ENCODE peak calls at places on chromosome 6, in four cellular contexts. One of them, this sample, is unnamed.

GRCh38 chr6:31888281-31889258 is 8.9 kb downstream of the EHMT2 start:
- DNase-seq in WTC11: peak
- DNase-seq in HepG2: no peak
- DNase-seq in H1: peak
- DNase-seq in this sample: peak

GRCh38 chr6:43785220-43785752 is 15.3 kb downstream of the VEGFA start:
- DNase-seq in WTC11: no peak
- DNase-seq in HepG2: no peak
- DNase-seq in H1: no peak
- DNase-seq in this sample: no peak

GRCh38 chr6:131937703-131938631 is 13.2 kb downstream of the CCN2 start:
- DNase-seq in WTC11: no peak
- DNase-seq in HepG2: peak
- DNase-seq in H1: no peak
- DNase-seq in this sample: no peak

GRCh38 chr6:169944415-169944814 is 193.0 kb downstream of the ERMARD start:
- DNase-seq in WTC11: no peak
- DNase-seq in HepG2: no peak
- DNase-seq in H1: no peak
- DNase-seq in this sample: no peak

GRCh38 chr6:143581835-143582480 is 70.4 kb upstream of the FUCA2 start:
- DNase-seq in WTC11: no peak
- DNase-seq in HepG2: peak
- DNase-seq in H1: no peak
- DNase-seq in this sample: no peak

GRCh38 chr6:89611666-89612065 is 26.9 kb downstream of the LYRM2 start:
- DNase-seq in WTC11: no peak
- DNase-seq in HepG2: no peak
- DNase-seq in H1: no peak
- DNase-seq in this sample: no peak

GRCh38 chr6:42368156-42368555 is 83.6 kb downstream of the TRERF1 start:
- DNase-seq in WTC11: no peak
- DNase-seq in HepG2: no peak
- DNase-seq in H1: no peak
- DNase-seq in this sample: no peak

GRCh38 chr6:29967379-29968010 is 25.2 kb downstream of the HLA-A start:
- DNase-seq in WTC11: no peak
- DNase-seq in HepG2: peak
- DNase-seq in H1: no peak
- DNase-seq in this sample: peak

GRCh38 chr6:76435174-76435573 is 362.7 kb upstream of the IMPG1 start:
- DNase-seq in WTC11: no peak
- DNase-seq in HepG2: no peak
- DNase-seq in H1: no peak
- DNase-seq in this sample: no peak

GRCh38 chr6:88349511-88349910 is 183.4 kb upstream of the CNR1 start:
- DNase-seq in WTC11: no peak
- DNase-seq in HepG2: no peak
- DNase-seq in H1: no peak
- DNase-seq in this sample: no peak

GRCh38 chr6:98054453-98054852 is 771.4 kb upstream of the MMS22L start:
- DNase-seq in WTC11: no peak
- DNase-seq in HepG2: no peak
- DNase-seq in H1: no peak
- DNase-seq in this sample: no peak

GRCh38 chr6:137530404-137530803 is 36.2 kb upstream of the OLIG3 start:
- DNase-seq in WTC11: no peak
- DNase-seq in HepG2: no peak
- DNase-seq in H1: no peak
- DNase-seq in this sample: no peak

GRCh38 chr6:45003400-45003799 is 324.7 kb upstream of the RUNX2 start:
- DNase-seq in WTC11: no peak
- DNase-seq in HepG2: peak
- DNase-seq in H1: no peak
- DNase-seq in this sample: no peak

GRCh38 chr6:45003961-45004360 is 324.2 kb upstream of the RUNX2 start:
- DNase-seq in WTC11: no peak
- DNase-seq in HepG2: no peak
- DNase-seq in H1: no peak
- DNase-seq in this sample: no peak

GRCh38 chr6:45000833-45001232 is 327.3 kb upstream of the RUNX2 start:
- DNase-seq in WTC11: no peak
- DNase-seq in HepG2: no peak
- DNase-seq in H1: no peak
- DNase-seq in this sample: no peak

GRCh38 chr6:45002390-45002789 is 325.7 kb upstream of the RUNX2 start:
- DNase-seq in WTC11: no peak
- DNase-seq in HepG2: no peak
- DNase-seq in H1: no peak
- DNase-seq in this sample: no peak

GRCh38 chr6:45001663-45002062 is 326.5 kb upstream of the RUNX2 start:
- DNase-seq in WTC11: no peak
- DNase-seq in HepG2: no peak
- DNase-seq in H1: no peak
- DNase-seq in this sample: no peak
- TF ChIP-seq ATF2 in WTC11: no peak
- TF ChIP-seq ATF2 in HepG2: no peak
- TF ChIP-seq ATF2 in H1: no peak
- TF ChIP-seq ATF2 in this sample: no peak

GRCh38 chr6:152380351-152380767 is 256.8 kb downstream of the SYNE1 start:
- DNase-seq in WTC11: no peak
- DNase-seq in HepG2: peak
- DNase-seq in H1: no peak
- DNase-seq in this sample: no peak

GRCh38 chr6:152387091-152387490 is 250.1 kb downstream of the SYNE1 start:
- DNase-seq in WTC11: no peak
- DNase-seq in HepG2: no peak
- DNase-seq in H1: no peak
- DNase-seq in this sample: no peak

GRCh38 chr6:152378154-152378553 is 259.0 kb downstream of the SYNE1 start:
- DNase-seq in WTC11: no peak
- DNase-seq in HepG2: peak
- DNase-seq in H1: no peak
- DNase-seq in this sample: no peak

GRCh38 chr6:152386131-152386530 is 251.0 kb downstream of the SYNE1 start:
- DNase-seq in WTC11: no peak
- DNase-seq in HepG2: no peak
- DNase-seq in H1: no peak
- DNase-seq in this sample: no peak

GRCh38 chr6:152380993-152381898 is 255.9 kb downstream of the SYNE1 start:
- DNase-seq in WTC11: no peak
- DNase-seq in HepG2: peak
- DNase-seq in H1: no peak
- DNase-seq in this sample: no peak
- TF ChIP-seq ATF2 in WTC11: no peak
- TF ChIP-seq ATF2 in HepG2: no peak
- TF ChIP-seq ATF2 in H1: no peak
- TF ChIP-seq ATF2 in this sample: no peak

GRCh38 chr6:3518356-3518841 is 61.5 kb upstream of the SLC22A23 start:
- DNase-seq in WTC11: no peak
- DNase-seq in HepG2: peak
- DNase-seq in H1: no peak
- DNase-seq in this sample: no peak
- TF ChIP-seq ATF2 in WTC11: no peak
- TF ChIP-seq ATF2 in HepG2: no peak
- TF ChIP-seq ATF2 in H1: no peak
- TF ChIP-seq ATF2 in this sample: no peak

GRCh38 chr6:70394518-70395300 is 18.6 kb upstream of the FAM135A start:
- DNase-seq in WTC11: no peak
- DNase-seq in HepG2: no peak
- DNase-seq in H1: no peak
- DNase-seq in this sample: peak

GRCh38 chr6:70395301-70395672 is 18.0 kb upstream of the FAM135A start:
- DNase-seq in WTC11: no peak
- DNase-seq in HepG2: no peak
- DNase-seq in H1: no peak
- DNase-seq in this sample: no peak

GRCh38 chr6:70396163-70396562 is 17.1 kb upstream of the FAM135A start:
- DNase-seq in WTC11: no peak
- DNase-seq in HepG2: no peak
- DNase-seq in H1: no peak
- DNase-seq in this sample: peak

GRCh38 chr6:70396796-70397729 is 16.2 kb upstream of the FAM135A start:
- DNase-seq in WTC11: no peak
- DNase-seq in HepG2: no peak
- DNase-seq in H1: no peak
- DNase-seq in this sample: no peak

DNA sequence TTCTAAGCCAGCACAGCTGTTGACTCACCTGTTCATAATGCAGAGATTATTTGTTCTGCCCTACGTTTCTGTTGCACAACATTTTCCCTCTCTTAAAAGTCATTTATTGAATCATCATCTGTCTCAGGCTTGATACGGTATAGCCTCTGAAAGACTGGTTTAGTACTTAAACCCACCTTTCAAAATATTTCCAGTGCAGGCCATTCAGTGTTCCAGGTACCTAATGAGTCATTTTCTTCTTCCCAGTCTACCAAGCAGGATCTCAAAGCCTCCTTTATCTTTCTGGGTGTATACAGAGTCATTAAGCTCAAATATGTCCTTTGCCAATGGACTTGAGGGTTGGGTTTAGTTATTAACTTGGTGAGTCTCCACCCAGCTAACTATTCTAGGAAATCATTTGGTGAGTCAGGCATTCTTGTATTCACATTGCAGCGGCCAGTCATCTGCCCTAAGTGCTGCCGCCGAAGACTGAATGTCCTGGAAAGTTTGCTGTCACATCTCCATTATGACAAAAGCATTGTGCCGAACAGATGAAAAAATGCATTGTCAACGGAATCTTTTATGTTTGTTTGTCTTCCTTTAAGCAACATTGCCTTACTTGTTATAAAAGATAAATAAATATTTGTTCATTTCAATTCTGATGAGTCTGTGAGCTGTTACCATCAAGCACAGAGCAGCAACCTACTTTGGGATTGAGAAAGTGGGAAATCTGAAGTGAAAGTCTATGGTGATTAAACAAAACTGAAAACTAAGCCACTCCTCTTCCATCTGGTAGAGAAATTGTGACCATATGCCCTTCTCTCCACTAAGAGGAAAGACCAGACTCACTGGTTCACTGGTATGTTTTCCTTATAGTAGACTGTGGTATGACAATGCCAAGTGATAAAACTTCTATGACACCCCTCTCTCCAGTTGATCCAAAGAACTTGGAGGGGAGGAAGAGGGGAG is 14.3 kb upstream of the FAM135A start:
- DNase-seq in WTC11: no peak
- DNase-seq in HepG2: peak
- DNase-seq in H1: no peak
- DNase-seq in this sample: peak
- TF ChIP-seq ATF2 in WTC11: no peak
- TF ChIP-seq ATF2 in HepG2: no peak
- TF ChIP-seq ATF2 in H1: no peak
- TF ChIP-seq ATF2 in this sample: no peak

This sample was measured in K562.